ENCODE peak calls at places on chromosomes 5 and 9, in four cellular contexts. Z, O, Y and C are unnamed samples.

GRCh38 chr5:157670662-157671591 is at the start of gene C5orf52:
- DNase-seq in Z (peak; percentile 35), O (peak; percentile 14), Y (peak; percentile 47), C (peak; percentile 19)

GRCh38 chr5:102986074-102986473 is 133.9 kb downstream of the GIN1 start:
- DNase-seq in Z (no peak), O (no peak), Y (no peak), C (no peak)

GRCh38 chr5:23352437-23352836 is 155.0 kb upstream of the PRDM9 start:
- DNase-seq in Z (peak; percentile 68), O (no peak), Y (peak; percentile 15), C (no peak)

GRCh38 chr5:106380736-106381135 is 1290.0 kb downstream of the EFNA5 start:
- DNase-seq in Z (no peak), O (peak; percentile 85), Y (no peak), C (no peak)

GRCh38 chr9:72473474-72474241 is 47.8 kb upstream of the TMC1 start:
- DNase-seq in Z (peak; percentile 36), O (peak; percentile 91), Y (no peak), C (no peak)

GRCh38 chr9:110027624-110028023 is 180.3 kb downstream of the C9orf152 start:
- DNase-seq in Z (no peak), O (peak; percentile 78), Y (peak; percentile 79), C (no peak)

GRCh38 chr5:159175547-159175946 is 33.8 kb downstream of the RNF145 start:
- DNase-seq in Z (peak; percentile 37), O (peak; percentile 55), Y (no peak), C (no peak)

GRCh38 chr5:11251242-11251641 is 490.2 kb upstream of the DAP start:
- DNase-seq in Z (no peak), O (peak; percentile 21), Y (peak; percentile 1), C (no peak)

GRCh38 chr9:79573697-79573976 is 1.9 kb downstream of the TLE4 start:
- DNase-seq in Z (no peak), O (no peak), Y (no peak), C (no peak)

GRCh38 chr5:73376618-73377170 is 71.9 kb downstream of the FOXD1 start:
- DNase-seq in Z (no peak), O (peak; percentile 83), Y (no peak), C (no peak)

GRCh38 chr5:143147918-143148317 is 255.6 kb downstream of the NR3C1 start:
- DNase-seq in Z (no peak), O (peak; percentile 57), Y (no peak), C (no peak)

GRCh38 chr9:98182069-98182820 is 10.2 kb downstream of the CORO2A start:
- DNase-seq in Z (no peak), O (no peak), Y (no peak), C (no peak)

GRCh38 chr9:2039294-2040180 is 24.4 kb downstream of the SMARCA2 start:
- DNase-seq in Z (no peak), O (no peak), Y (no peak), C (no peak)

GRCh38 chr5:113574417-113574816 is 60.9 kb downstream of the YTHDC2 start:
- DNase-seq in Z (no peak), O (peak; percentile 96), Y (no peak), C (no peak)

GRCh38 chr9:111662851-111663823 is 1.7 kb downstream of the GNG10 start:
- DNase-seq in Z (no peak), O (no peak), Y (no peak), C (no peak)

DNA sequence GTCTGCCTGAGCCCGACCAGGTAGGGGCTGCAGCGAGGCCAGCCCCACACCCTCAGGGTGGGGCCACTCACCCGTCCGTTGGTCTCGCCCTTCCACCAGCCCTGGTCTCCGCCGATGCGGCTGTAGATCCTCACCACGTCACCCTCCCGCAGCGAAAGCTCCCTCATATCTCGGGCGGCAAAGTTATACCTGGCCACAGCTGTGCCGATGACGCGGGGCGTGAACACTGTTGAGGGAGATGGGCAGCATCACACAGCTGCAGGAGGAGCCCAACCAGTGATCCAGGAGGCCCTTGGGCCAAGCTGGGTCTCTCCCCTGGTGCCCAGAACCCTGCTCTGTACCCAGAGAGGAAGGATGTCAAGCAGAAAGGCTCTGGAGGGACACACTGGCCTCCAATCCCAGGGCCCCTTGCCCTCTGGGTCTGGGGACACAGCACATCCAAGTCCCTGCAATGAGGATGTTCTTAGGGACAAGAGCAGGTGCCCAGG is 30.3 kb upstream of the SARDH start:
- DNase-seq in Z (no peak), O (no peak), Y (no peak), C (no peak)
- TF ChIP-seq BHLHE40 in Z (no peak), O (no peak), Y (no peak), C (no peak)

GRCh38 chr5:66239034-66239433 is 94.9 kb downstream of the SREK1 start:
- DNase-seq in Z (peak; percentile 24), O (no peak), Y (no peak), C (no peak)
- TF ChIP-seq BHLHE40 in Z (no peak), O (no peak), Y (no peak), C (no peak)

DNA sequence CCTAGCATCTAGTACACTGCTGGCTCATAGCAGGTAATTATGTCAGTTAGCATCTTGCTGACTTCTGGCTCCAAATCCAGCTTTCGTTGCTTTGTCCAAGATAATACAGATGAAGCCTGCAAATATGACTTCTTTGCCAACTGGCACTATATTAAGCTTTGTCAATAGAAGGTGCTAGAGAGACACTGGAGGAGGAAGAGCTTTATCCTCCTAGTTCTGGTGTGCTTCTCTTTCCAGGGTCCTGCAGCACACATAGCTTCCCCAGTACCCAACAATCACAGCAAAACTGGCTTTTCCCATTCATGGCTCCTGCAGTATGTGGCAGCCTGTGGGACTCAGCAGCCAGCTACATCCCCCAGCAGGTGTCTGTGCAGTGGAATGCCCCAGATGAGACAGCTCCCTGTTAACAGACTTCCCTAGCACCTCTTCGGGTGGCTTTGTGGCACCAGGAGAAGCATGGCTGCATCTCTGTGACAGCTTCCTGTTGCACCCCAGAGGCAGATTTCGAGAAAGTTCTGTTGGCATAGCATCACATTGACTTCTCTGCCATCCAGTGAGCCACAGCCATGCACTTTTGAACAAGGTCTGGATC is 147.8 kb downstream of the OXCT1 start:
- DNase-seq in Z (no peak), O (peak; percentile 10), Y (no peak), C (no peak)
- TF ChIP-seq BHLHE40 in Z (no peak), O (no peak), Y (no peak), C (no peak)

GRCh38 chr5:172481011-172481410 is 26.7 kb upstream of the SH3PXD2B start:
- DNase-seq in Z (no peak), O (no peak), Y (peak; percentile 22), C (no peak)

GRCh38 chr5:172479784-172480115 is 25.4 kb upstream of the SH3PXD2B start:
- DNase-seq in Z (no peak), O (no peak), Y (no peak), C (no peak)

GRCh38 chr5:172478256-172478655 is 23.9 kb upstream of the SH3PXD2B start:
- DNase-seq in Z (no peak), O (no peak), Y (no peak), C (no peak)

GRCh38 chr5:172479034-172479783 is 24.9 kb upstream of the SH3PXD2B start:
- DNase-seq in Z (peak; percentile 92), O (peak; percentile 88), Y (peak; percentile 89), C (peak; percentile 92)

GRCh38 chr5:172477466-172477865 is 23.1 kb upstream of the SH3PXD2B start:
- DNase-seq in Z (no peak), O (no peak), Y (no peak), C (no peak)
- TF ChIP-seq BHLHE40 in Z (no peak), O (no peak), Y (no peak), C (no peak)